ENCODE peak calls at places on chromosome 13, in six cellular contexts. One of them, this sample, is unnamed.

GRCh38 chr13:108987488-108987887 is 358.1 kb downstream of the MYO16 start:
- DNase-seq in aorta: peak; percentile 48
- DNase-seq in GM12878: no peak
- DNase-seq in ovary: no peak
- DNase-seq in CD4-positive, CD25-positive, alpha-beta regulatory T cell: no peak
- DNase-seq in heart right ventricle: no peak
- DNase-seq in this sample: no peak

GRCh38 chr13:85864963-85865530 is 65.8 kb upstream of the SLITRK6 start:
- DNase-seq in aorta: no peak
- DNase-seq in GM12878: no peak
- DNase-seq in ovary: no peak
- DNase-seq in CD4-positive, CD25-positive, alpha-beta regulatory T cell: no peak
- DNase-seq in heart right ventricle: no peak
- DNase-seq in this sample: no peak

GRCh38 chr13:37138169-37138568 is 32.7 kb upstream of the CSNK1A1L start:
- DNase-seq in aorta: no peak
- DNase-seq in GM12878: no peak
- DNase-seq in ovary: no peak
- DNase-seq in CD4-positive, CD25-positive, alpha-beta regulatory T cell: no peak
- DNase-seq in heart right ventricle: no peak
- DNase-seq in this sample: no peak

GRCh38 chr13:113945857-113946408 is 27.9 kb downstream of the C13orf46 start:
- DNase-seq in aorta: peak; percentile 49
- DNase-seq in GM12878: no peak
- DNase-seq in ovary: peak; percentile 27
- DNase-seq in CD4-positive, CD25-positive, alpha-beta regulatory T cell: no peak
- DNase-seq in heart right ventricle: no peak
- DNase-seq in this sample: no peak

GRCh38 chr13:40692946-40693345 is 26.5 kb upstream of the FOXO1 start:
- DNase-seq in aorta: no peak
- DNase-seq in GM12878: peak; percentile 56
- DNase-seq in ovary: no peak
- DNase-seq in CD4-positive, CD25-positive, alpha-beta regulatory T cell: no peak
- DNase-seq in heart right ventricle: no peak
- DNase-seq in this sample: no peak

GRCh38 chr13:50074843-50075242 is 59.6 kb downstream of the KCNRG start:
- DNase-seq in aorta: no peak
- DNase-seq in GM12878: no peak
- DNase-seq in ovary: no peak
- DNase-seq in CD4-positive, CD25-positive, alpha-beta regulatory T cell: peak; percentile 51
- DNase-seq in heart right ventricle: no peak
- DNase-seq in this sample: no peak

GRCh38 chr13:41751277-41751676 is 209.6 kb downstream of the VWA8 start:
- DNase-seq in aorta: peak; percentile 60
- DNase-seq in GM12878: no peak
- DNase-seq in ovary: peak; percentile 57
- DNase-seq in CD4-positive, CD25-positive, alpha-beta regulatory T cell: no peak
- DNase-seq in heart right ventricle: peak; percentile 35
- DNase-seq in this sample: no peak

GRCh38 chr13:39803851-39804250 is 148.4 kb downstream of the COG6 start:
- DNase-seq in aorta: no peak
- DNase-seq in GM12878: no peak
- DNase-seq in ovary: no peak
- DNase-seq in CD4-positive, CD25-positive, alpha-beta regulatory T cell: no peak
- DNase-seq in heart right ventricle: no peak
- DNase-seq in this sample: no peak

GRCh38 chr13:101875091-101875490 is 422.6 kb downstream of the ITGBL1 start:
- DNase-seq in aorta: no peak
- DNase-seq in GM12878: no peak
- DNase-seq in ovary: no peak
- DNase-seq in CD4-positive, CD25-positive, alpha-beta regulatory T cell: no peak
- DNase-seq in heart right ventricle: no peak
- DNase-seq in this sample: no peak

GRCh38 chr13:74027161-74027779 is 106.9 kb downstream of the KLF12 start:
- DNase-seq in aorta: no peak
- DNase-seq in GM12878: no peak
- DNase-seq in ovary: no peak
- DNase-seq in CD4-positive, CD25-positive, alpha-beta regulatory T cell: no peak
- DNase-seq in heart right ventricle: no peak
- DNase-seq in this sample: no peak

GRCh38 chr13:74025369-74025768 is 108.8 kb downstream of the KLF12 start:
- DNase-seq in aorta: no peak
- DNase-seq in GM12878: peak; percentile 34
- DNase-seq in ovary: no peak
- DNase-seq in CD4-positive, CD25-positive, alpha-beta regulatory T cell: no peak
- DNase-seq in heart right ventricle: no peak
- DNase-seq in this sample: no peak

GRCh38 chr13:74026753-74027152 is 107.5 kb downstream of the KLF12 start:
- DNase-seq in aorta: no peak
- DNase-seq in GM12878: peak; percentile 71
- DNase-seq in ovary: no peak
- DNase-seq in CD4-positive, CD25-positive, alpha-beta regulatory T cell: peak; percentile 83
- DNase-seq in heart right ventricle: no peak
- DNase-seq in this sample: peak; percentile 53

GRCh38 chr13:74024314-74024713 is 109.9 kb downstream of the KLF12 start:
- DNase-seq in aorta: no peak
- DNase-seq in GM12878: no peak
- DNase-seq in ovary: no peak
- DNase-seq in CD4-positive, CD25-positive, alpha-beta regulatory T cell: no peak
- DNase-seq in heart right ventricle: no peak
- DNase-seq in this sample: no peak

GRCh38 chr13:74024856-74025255 is 109.3 kb downstream of the KLF12 start:
- DNase-seq in aorta: no peak
- DNase-seq in GM12878: no peak
- DNase-seq in ovary: no peak
- DNase-seq in CD4-positive, CD25-positive, alpha-beta regulatory T cell: no peak
- DNase-seq in heart right ventricle: no peak
- DNase-seq in this sample: peak; percentile 37
- H3K9me3 ChIP-seq in aorta: no peaks in the 10 kb centered on the region
- H3K9me3 ChIP-seq in GM12878: peaks cover 20% of the 10 kb centered on the region
- H3K9me3 ChIP-seq in ovary: no peaks in the 10 kb centered on the region
- H3K9me3 ChIP-seq in CD4-positive, CD25-positive, alpha-beta regulatory T cell: no peaks in the 10 kb centered on the region
- H3K9me3 ChIP-seq in heart right ventricle: no peaks in the 10 kb centered on the region
- H3K9me3 ChIP-seq in this sample: no peaks in the 10 kb centered on the region

GRCh38 chr13:23159205-23159586 is 21.6 kb upstream of the SGCG start:
- DNase-seq in aorta: peak; percentile 66
- DNase-seq in GM12878: no peak
- DNase-seq in ovary: no peak
- DNase-seq in CD4-positive, CD25-positive, alpha-beta regulatory T cell: peak; percentile 16
- DNase-seq in heart right ventricle: peak; percentile 33
- DNase-seq in this sample: peak; percentile 9
- H3K4me3 ChIP-seq in aorta: no peak overlapping the region
- H3K4me3 ChIP-seq in GM12878: no peak overlapping the region
- H3K4me3 ChIP-seq in ovary: no peak overlapping the region
- H3K4me3 ChIP-seq in CD4-positive, CD25-positive, alpha-beta regulatory T cell: no peak overlapping the region
- H3K4me3 ChIP-seq in heart right ventricle: peak overlapping the region; percentile 40
- H3K4me3 ChIP-seq in this sample: no peak overlapping the region

GRCh38 chr13:60334310-60334709 is 62.7 kb upstream of the TDRD3 start:
- DNase-seq in aorta: no peak
- DNase-seq in GM12878: no peak
- DNase-seq in ovary: no peak
- DNase-seq in CD4-positive, CD25-positive, alpha-beta regulatory T cell: no peak
- DNase-seq in heart right ventricle: no peak
- DNase-seq in this sample: no peak
- H3K4me1 ChIP-seq in aorta: no peaks in the 10 kb centered on the region
- H3K4me1 ChIP-seq in GM12878: no peaks in the 10 kb centered on the region
- H3K4me1 ChIP-seq in ovary: no peaks in the 10 kb centered on the region
- H3K4me1 ChIP-seq in CD4-positive, CD25-positive, alpha-beta regulatory T cell: no peaks in the 10 kb centered on the region
- H3K4me1 ChIP-seq in heart right ventricle: no peaks in the 10 kb centered on the region
- H3K4me1 ChIP-seq in this sample: no peaks in the 10 kb centered on the region

GRCh38 chr13:60590775-60591174 is 193.8 kb downstream of the TDRD3 start:
- DNase-seq in aorta: no peak
- DNase-seq in GM12878: no peak
- DNase-seq in ovary: no peak
- DNase-seq in CD4-positive, CD25-positive, alpha-beta regulatory T cell: no peak
- DNase-seq in heart right ventricle: no peak
- DNase-seq in this sample: no peak

GRCh38 chr13:60591348-60591747 is 194.3 kb downstream of the TDRD3 start:
- DNase-seq in aorta: no peak
- DNase-seq in GM12878: no peak
- DNase-seq in ovary: no peak
- DNase-seq in CD4-positive, CD25-positive, alpha-beta regulatory T cell: no peak
- DNase-seq in heart right ventricle: no peak
- DNase-seq in this sample: no peak
- H3K9me3 ChIP-seq in aorta: no peaks in the 10 kb centered on the region
- H3K9me3 ChIP-seq in GM12878: no peaks in the 10 kb centered on the region
- H3K9me3 ChIP-seq in ovary: no peaks in the 10 kb centered on the region
- H3K9me3 ChIP-seq in CD4-positive, CD25-positive, alpha-beta regulatory T cell: no peaks in the 10 kb centered on the region
- H3K9me3 ChIP-seq in heart right ventricle: peaks cover 6% of the 10 kb centered on the region
- H3K9me3 ChIP-seq in this sample: no peaks in the 10 kb centered on the region

DNA sequence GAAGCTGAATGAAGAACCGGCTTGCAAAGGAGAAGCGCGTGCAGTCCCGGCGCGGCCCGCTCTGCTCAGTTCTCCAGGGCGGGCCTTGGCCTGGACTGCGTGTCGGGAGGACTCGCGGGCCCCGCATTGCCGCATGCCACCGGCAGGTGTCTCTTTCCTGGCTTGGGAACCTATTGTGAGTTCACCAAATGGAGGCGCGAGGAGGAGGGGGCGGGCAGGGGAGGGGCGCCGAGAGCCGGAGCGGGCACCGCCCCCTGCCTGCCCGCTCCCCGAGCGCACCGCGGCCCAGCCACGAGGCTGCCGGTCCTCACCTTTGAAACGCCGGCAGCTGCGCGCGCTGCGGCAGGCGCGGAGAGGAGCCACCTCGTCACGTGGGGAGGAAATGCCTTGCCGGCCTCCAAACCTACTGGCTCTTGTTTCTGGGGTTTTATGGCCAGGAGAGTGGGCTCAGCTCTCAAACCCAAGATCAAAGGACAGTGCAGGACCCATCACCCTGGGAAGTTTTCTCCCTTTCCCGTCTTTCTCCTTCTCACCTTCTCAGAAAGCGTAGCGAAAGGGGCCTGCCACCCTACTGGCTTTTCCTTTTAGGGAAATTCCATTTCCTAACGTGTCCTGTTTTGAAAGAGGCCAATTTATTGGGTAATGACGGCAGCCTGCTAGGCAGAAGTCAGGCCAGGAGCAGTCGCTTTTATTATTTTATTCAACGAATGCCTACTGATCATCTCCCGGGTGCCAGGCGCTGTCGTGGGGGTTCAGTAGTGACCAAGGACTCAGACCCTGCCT is 13.8 kb upstream of the UBE2L5 start:
- DNase-seq in aorta: peak; percentile 96
- DNase-seq in GM12878: no peak
- DNase-seq in ovary: peak; percentile 98
- DNase-seq in CD4-positive, CD25-positive, alpha-beta regulatory T cell: peak; percentile 94
- DNase-seq in heart right ventricle: peak; percentile 95
- DNase-seq in this sample: peak; percentile 94
- H3K4me3 ChIP-seq in aorta: no peak overlapping the region
- H3K4me3 ChIP-seq in GM12878: no peak overlapping the region
- H3K4me3 ChIP-seq in ovary: peak overlapping the region; percentile 29
- H3K4me3 ChIP-seq in CD4-positive, CD25-positive, alpha-beta regulatory T cell: no peak overlapping the region
- H3K4me3 ChIP-seq in heart right ventricle: peak overlapping the region; percentile 36
- H3K4me3 ChIP-seq in this sample: no peak overlapping the region

DNA sequence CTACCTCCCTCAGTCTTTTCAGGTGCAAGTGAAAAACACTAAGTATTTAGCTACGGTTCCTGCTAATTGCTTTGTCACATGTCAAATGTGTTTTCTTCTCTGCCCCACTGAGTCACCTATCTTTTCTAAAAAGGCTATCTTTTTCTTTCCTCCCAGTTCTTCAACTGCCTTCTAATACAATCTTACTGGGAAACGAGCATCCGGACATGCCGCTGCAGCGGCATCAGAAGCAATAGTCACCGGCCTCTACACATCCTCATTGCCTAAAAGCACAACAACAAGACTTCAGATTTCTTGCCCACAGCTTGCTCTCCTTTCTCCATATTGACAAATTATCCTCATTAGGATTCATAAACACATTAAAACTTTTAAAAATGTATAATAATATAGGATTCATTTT is 1.2 kb downstream of the PCDH9 start:
- DNase-seq in aorta: no peak
- DNase-seq in GM12878: no peak
- DNase-seq in ovary: no peak
- DNase-seq in CD4-positive, CD25-positive, alpha-beta regulatory T cell: no peak
- DNase-seq in heart right ventricle: no peak
- DNase-seq in this sample: no peak
- H3K4me1 ChIP-seq in aorta: no peaks in the 10 kb centered on the region
- H3K4me1 ChIP-seq in GM12878: no peaks in the 10 kb centered on the region
- H3K4me1 ChIP-seq in ovary: no peaks in the 10 kb centered on the region
- H3K4me1 ChIP-seq in CD4-positive, CD25-positive, alpha-beta regulatory T cell: peaks cover 22% of the 10 kb centered on the region
- H3K4me1 ChIP-seq in heart right ventricle: peaks cover 53% of the 10 kb centered on the region
- H3K4me1 ChIP-seq in this sample: no peaks in the 10 kb centered on the region

GRCh38 chr13:109998030-109998429 is 211.6 kb upstream of the IRS2 start:
- DNase-seq in aorta: no peak
- DNase-seq in GM12878: no peak
- DNase-seq in ovary: no peak
- DNase-seq in CD4-positive, CD25-positive, alpha-beta regulatory T cell: no peak
- DNase-seq in heart right ventricle: no peak
- DNase-seq in this sample: no peak

GRCh38 chr13:110000534-110001345 is 214.4 kb upstream of the IRS2 start:
- DNase-seq in aorta: no peak
- DNase-seq in GM12878: no peak
- DNase-seq in ovary: no peak
- DNase-seq in CD4-positive, CD25-positive, alpha-beta regulatory T cell: no peak
- DNase-seq in heart right ventricle: no peak
- DNase-seq in this sample: no peak

GRCh38 chr13:110001622-110002275 is 215.4 kb upstream of the IRS2 start:
- DNase-seq in aorta: no peak
- DNase-seq in GM12878: no peak
- DNase-seq in ovary: no peak
- DNase-seq in CD4-positive, CD25-positive, alpha-beta regulatory T cell: no peak
- DNase-seq in heart right ventricle: no peak
- DNase-seq in this sample: no peak

GRCh38 chr13:109998808-109999528 is 212.6 kb upstream of the IRS2 start:
- DNase-seq in aorta: no peak
- DNase-seq in GM12878: no peak
- DNase-seq in ovary: no peak
- DNase-seq in CD4-positive, CD25-positive, alpha-beta regulatory T cell: no peak
- DNase-seq in heart right ventricle: no peak
- DNase-seq in this sample: no peak

GRCh38 chr13:109999659-110000533 is 213.5 kb upstream of the IRS2 start:
- DNase-seq in aorta: no peak
- DNase-seq in GM12878: no peak
- DNase-seq in ovary: no peak
- DNase-seq in CD4-positive, CD25-positive, alpha-beta regulatory T cell: no peak
- DNase-seq in heart right ventricle: no peak
- DNase-seq in this sample: no peak
- H3K9me3 ChIP-seq in aorta: no peaks in the 10 kb centered on the region
- H3K9me3 ChIP-seq in GM12878: no peaks in the 10 kb centered on the region
- H3K9me3 ChIP-seq in ovary: no peaks in the 10 kb centered on the region
- H3K9me3 ChIP-seq in CD4-positive, CD25-positive, alpha-beta regulatory T cell: no peaks in the 10 kb centered on the region
- H3K9me3 ChIP-seq in heart right ventricle: no peaks in the 10 kb centered on the region
- H3K9me3 ChIP-seq in this sample: no peaks in the 10 kb centered on the region

DNA sequence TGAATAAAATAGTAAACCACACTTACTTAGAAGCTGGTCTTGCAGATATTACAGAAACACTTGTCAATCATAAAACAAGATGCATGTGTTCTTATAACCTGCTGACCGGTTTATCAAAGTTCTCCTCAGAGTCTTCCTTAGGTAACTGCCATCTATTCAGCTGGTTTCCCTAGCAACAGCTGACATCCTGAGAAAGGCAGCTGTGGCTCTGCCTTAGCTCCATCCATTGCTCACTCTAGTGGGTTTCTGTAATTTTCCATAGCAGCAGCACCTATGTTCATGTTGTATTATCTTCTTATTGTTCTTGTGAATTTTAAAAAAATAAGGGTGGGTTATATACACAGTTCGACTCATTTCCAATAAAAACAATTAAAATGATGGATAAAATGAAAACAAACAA is 87.8 kb downstream of the RAP2A start:
- DNase-seq in aorta: no peak
- DNase-seq in GM12878: no peak
- DNase-seq in ovary: no peak
- DNase-seq in CD4-positive, CD25-positive, alpha-beta regulatory T cell: no peak
- DNase-seq in heart right ventricle: no peak
- DNase-seq in this sample: no peak
- H3K4me3 ChIP-seq in aorta: no peak overlapping the region
- H3K4me3 ChIP-seq in GM12878: no peak overlapping the region
- H3K4me3 ChIP-seq in ovary: no peak overlapping the region
- H3K4me3 ChIP-seq in CD4-positive, CD25-positive, alpha-beta regulatory T cell: no peak overlapping the region
- H3K4me3 ChIP-seq in heart right ventricle: no peak overlapping the region
- H3K4me3 ChIP-seq in this sample: no peak overlapping the region

This sample was measured in small intestine.